ENCODE peak calls at places on chromosomes 4 and X, in five cellular contexts. One of them, this sample, is unnamed. For H3K4me1, the result is how much of the 10 kb centered on the place peaks cover.

GRCh38 chrX:40096395-40097091 is 1.2 kb downstream of the BCOR start:
- DNase-seq in left lung: peak
- DNase-seq in adrenal gland: peak
- DNase-seq in heart right ventricle: peak
- DNase-seq in pancreas: peak
- DNase-seq in this sample: no peak

GRCh38 chr4:145945431-145946155 is 7.0 kb upstream of the ZNF827 start:
- DNase-seq in left lung: no peak
- DNase-seq in adrenal gland: no peak
- DNase-seq in heart right ventricle: no peak
- DNase-seq in pancreas: no peak
- DNase-seq in this sample: no peak

GRCh38 chr4:12633058-12633651 is 851.0 kb downstream of the RAB28 start:
- DNase-seq in left lung: peak
- DNase-seq in adrenal gland: peak
- DNase-seq in heart right ventricle: peak
- DNase-seq in pancreas: peak
- DNase-seq in this sample: peak

GRCh38 chr4:46977245-46977644 is 16.1 kb downstream of the GABRA4 start:
- DNase-seq in left lung: no peak
- DNase-seq in adrenal gland: no peak
- DNase-seq in heart right ventricle: no peak
- DNase-seq in pancreas: no peak
- DNase-seq in this sample: no peak

GRCh38 chrX:33725556-33726232 is 406.4 kb downstream of the FAM47A start:
- DNase-seq in left lung: no peak
- DNase-seq in adrenal gland: no peak
- DNase-seq in heart right ventricle: no peak
- DNase-seq in pancreas: peak
- DNase-seq in this sample: peak

GRCh38 chrX:30702736-30703135 is 49.5 kb downstream of the GK start:
- DNase-seq in left lung: no peak
- DNase-seq in adrenal gland: no peak
- DNase-seq in heart right ventricle: no peak
- DNase-seq in pancreas: no peak
- DNase-seq in this sample: no peak

GRCh38 chr4:146577111-146577510 is 55.4 kb upstream of the SLC10A7 start:
- DNase-seq in left lung: no peak
- DNase-seq in adrenal gland: no peak
- DNase-seq in heart right ventricle: no peak
- DNase-seq in pancreas: no peak
- DNase-seq in this sample: no peak

GRCh38 chrX:48806088-48806487 is 4.2 kb downstream of the HDAC6 start:
- DNase-seq in left lung: no peak
- DNase-seq in adrenal gland: no peak
- DNase-seq in heart right ventricle: no peak
- DNase-seq in pancreas: no peak
- DNase-seq in this sample: no peak

GRCh38 chrX:140572724-140573123 is 67.9 kb upstream of the SOX3 start:
- DNase-seq in left lung: no peak
- DNase-seq in adrenal gland: peak
- DNase-seq in heart right ventricle: no peak
- DNase-seq in pancreas: peak
- DNase-seq in this sample: no peak

GRCh38 chr4:185115827-185116232 is 27.2 kb upstream of the SLC25A4 start:
- DNase-seq in left lung: no peak
- DNase-seq in adrenal gland: peak
- DNase-seq in heart right ventricle: peak
- DNase-seq in pancreas: peak
- DNase-seq in this sample: no peak

GRCh38 chr4:7595883-7596535 is 161.3 kb upstream of the PSAPL1 start:
- DNase-seq in left lung: no peak
- DNase-seq in adrenal gland: no peak
- DNase-seq in heart right ventricle: no peak
- DNase-seq in pancreas: no peak
- DNase-seq in this sample: peak

GRCh38 chr4:7980036-7980435 is 40.4 kb upstream of the AFAP1 start:
- DNase-seq in left lung: no peak
- DNase-seq in adrenal gland: no peak
- DNase-seq in heart right ventricle: no peak
- DNase-seq in pancreas: no peak
- DNase-seq in this sample: no peak

GRCh38 chrX:110425222-110425621 is 66.6 kb downstream of the RTL9 start:
- DNase-seq in left lung: no peak
- DNase-seq in adrenal gland: no peak
- DNase-seq in heart right ventricle: no peak
- DNase-seq in pancreas: no peak
- DNase-seq in this sample: no peak

GRCh38 chrX:102840871-102841705 is 96.0 kb upstream of the RAB40AL start:
- DNase-seq in left lung: no peak
- DNase-seq in adrenal gland: no peak
- DNase-seq in heart right ventricle: no peak
- DNase-seq in pancreas: no peak
- DNase-seq in this sample: no peak

GRCh38 chr4:98314791-98315565 is 53.8 kb downstream of the RAP1GDS1 start:
- DNase-seq in left lung: no peak
- DNase-seq in adrenal gland: no peak
- DNase-seq in heart right ventricle: no peak
- DNase-seq in pancreas: no peak
- DNase-seq in this sample: no peak

GRCh38 chr4:176383273-176384077 is 63.7 kb downstream of the SPCS3 start:
- DNase-seq in left lung: no peak
- DNase-seq in adrenal gland: no peak
- DNase-seq in heart right ventricle: no peak
- DNase-seq in pancreas: no peak
- DNase-seq in this sample: no peak

GRCh38 chr4:163863082-163863481 is 368.6 kb downstream of the TMA16 start:
- DNase-seq in left lung: no peak
- DNase-seq in adrenal gland: no peak
- DNase-seq in heart right ventricle: no peak
- DNase-seq in pancreas: no peak
- DNase-seq in this sample: no peak

GRCh38 chr4:163866728-163867313 is 372.3 kb downstream of the TMA16 start:
- DNase-seq in left lung: no peak
- DNase-seq in adrenal gland: no peak
- DNase-seq in heart right ventricle: no peak
- DNase-seq in pancreas: no peak
- DNase-seq in this sample: peak

DNA sequence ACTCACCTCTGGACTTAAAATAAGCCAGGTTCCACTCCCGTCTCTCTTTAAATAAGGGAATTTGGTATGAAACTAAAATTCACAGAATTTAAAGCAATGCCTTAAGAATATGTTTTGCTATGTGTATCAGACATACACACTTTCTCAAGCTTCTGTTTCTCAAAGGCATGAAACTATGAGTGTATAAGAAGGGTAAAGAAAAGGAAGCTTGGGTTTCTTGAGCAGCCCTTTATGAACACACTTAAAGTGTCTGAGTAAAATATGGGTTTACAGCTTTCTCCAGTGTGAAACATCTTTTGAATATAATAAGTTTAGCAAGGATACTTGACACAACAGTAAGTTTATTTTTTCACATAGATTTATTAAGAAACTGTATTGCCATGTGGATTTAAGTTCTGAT is 370.5 kb downstream of the TMA16 start:
- DNase-seq in left lung: no peak
- DNase-seq in adrenal gland: no peak
- DNase-seq in heart right ventricle: no peak
- DNase-seq in pancreas: no peak
- DNase-seq in this sample: no peak
- H3K27ac ChIP-seq in left lung: no peak
- H3K27ac ChIP-seq in adrenal gland: no peak
- H3K27ac ChIP-seq in heart right ventricle: no peak
- H3K27ac ChIP-seq in pancreas: no peak
- H3K27ac ChIP-seq in this sample: no peak

GRCh38 chrX:51641421-51642021 is 22.8 kb upstream of the CENPVL3 start:
- DNase-seq in left lung: no peak
- DNase-seq in adrenal gland: no peak
- DNase-seq in heart right ventricle: no peak
- DNase-seq in pancreas: no peak
- DNase-seq in this sample: no peak
- TF ChIP-seq CTCF in left lung: peak
- TF ChIP-seq CTCF in adrenal gland: peak
- TF ChIP-seq CTCF in heart right ventricle: peak
- TF ChIP-seq CTCF in pancreas: no peak
- TF ChIP-seq CTCF in this sample: peak

GRCh38 chr4:172995161-172995560 is 173.4 kb upstream of the GALNT7 start:
- DNase-seq in left lung: no peak
- DNase-seq in adrenal gland: no peak
- DNase-seq in heart right ventricle: no peak
- DNase-seq in pancreas: no peak
- DNase-seq in this sample: no peak
- H3K4me1 ChIP-seq in left lung: under half
- H3K4me1 ChIP-seq in adrenal gland: under half
- H3K4me1 ChIP-seq in heart right ventricle: under half
- H3K4me1 ChIP-seq in pancreas: under half
- H3K4me1 ChIP-seq in this sample: under half

DNA sequence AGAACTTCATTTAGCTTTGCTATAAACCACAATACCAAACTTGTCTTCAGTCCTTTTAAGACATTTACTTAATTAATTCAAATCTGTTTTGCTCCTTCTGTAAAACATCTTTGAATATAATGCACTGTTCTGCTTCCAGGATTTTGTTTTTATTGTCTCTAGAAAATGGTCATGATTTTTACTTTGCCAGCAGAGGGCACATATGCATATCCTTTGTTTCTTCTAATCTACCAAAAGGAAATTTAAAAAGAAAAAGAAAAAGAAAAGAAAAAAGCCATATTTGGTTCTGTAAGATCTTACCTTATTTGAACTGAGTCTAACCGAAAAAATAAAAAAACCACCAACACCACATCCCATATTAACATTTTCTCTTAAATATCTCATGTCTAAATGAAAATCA is 101.9 kb upstream of the CCSER1 start:
- DNase-seq in left lung: no peak
- DNase-seq in adrenal gland: no peak
- DNase-seq in heart right ventricle: no peak
- DNase-seq in pancreas: no peak
- DNase-seq in this sample: no peak
- H3K27ac ChIP-seq in left lung: no peak
- H3K27ac ChIP-seq in adrenal gland: no peak
- H3K27ac ChIP-seq in heart right ventricle: no peak
- H3K27ac ChIP-seq in pancreas: no peak
- H3K27ac ChIP-seq in this sample: no peak

GRCh38 chr4:77699731-77700210 is 94.2 kb downstream of the CXCL13 start:
- DNase-seq in left lung: no peak
- DNase-seq in adrenal gland: no peak
- DNase-seq in heart right ventricle: no peak
- DNase-seq in pancreas: no peak
- DNase-seq in this sample: peak
- TF ChIP-seq CTCF in left lung: no peak
- TF ChIP-seq CTCF in adrenal gland: no peak
- TF ChIP-seq CTCF in heart right ventricle: no peak
- TF ChIP-seq CTCF in pancreas: no peak
- TF ChIP-seq CTCF in this sample: peak

DNA sequence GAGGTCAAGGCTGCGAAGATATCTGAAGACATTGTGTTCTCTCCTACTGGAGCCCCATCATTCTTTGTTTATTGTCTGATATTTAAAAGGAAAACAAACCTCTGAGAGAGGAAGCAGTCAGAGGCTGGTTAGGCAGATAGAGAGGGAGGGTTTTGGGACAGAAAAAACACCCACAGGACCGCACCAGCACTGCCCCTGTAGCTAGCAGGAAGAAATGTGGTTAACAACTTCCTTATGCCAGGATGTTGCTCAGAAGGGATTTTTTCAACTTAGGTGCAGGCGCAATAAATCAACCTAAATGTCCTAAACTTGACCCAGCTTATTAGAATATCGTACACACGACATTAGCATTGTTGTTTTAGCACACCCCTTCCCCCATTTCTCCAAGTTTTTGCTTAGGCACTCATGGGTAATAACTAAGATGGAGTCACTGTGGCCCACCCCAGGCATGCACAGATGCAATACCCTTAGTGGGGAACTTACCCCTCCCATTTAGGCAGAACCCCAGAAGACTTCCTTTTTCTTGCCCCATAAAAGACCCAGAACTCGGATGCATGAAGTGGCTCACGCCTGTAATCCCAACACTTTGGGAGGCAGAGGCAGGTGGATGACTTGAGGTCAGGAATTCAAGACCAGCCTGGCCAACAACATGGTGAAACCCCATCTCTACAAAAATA is 2.8 kb upstream of the ZNF718 start:
- DNase-seq in left lung: no peak
- DNase-seq in adrenal gland: no peak
- DNase-seq in heart right ventricle: no peak
- DNase-seq in pancreas: no peak
- DNase-seq in this sample: no peak
- H3K4me1 ChIP-seq in left lung: under half
- H3K4me1 ChIP-seq in adrenal gland: under half
- H3K4me1 ChIP-seq in heart right ventricle: under half
- H3K4me1 ChIP-seq in pancreas: under half
- H3K4me1 ChIP-seq in this sample: under half

This sample was measured in foreskin keratinocyte.